ENCODE peak calls at places on chromosomes 5 and 9, in four cellular contexts. One of them, this sample, is unnamed. For H3K36me3 and H3K4me1, the result is how much of the 10 kb centered on the place peaks cover.

GRCh38 chr5:166651234-166651633 is 1640.2 kb upstream of the WWC1 start:
- DNase-seq in psoas muscle: no peak
- DNase-seq in heart right ventricle: no peak
- DNase-seq in fibroblast of lung: no peak
- DNase-seq in this sample: no peak

GRCh38 chr5:175728885-175729828 is 71.3 kb downstream of the HRH2 start:
- DNase-seq in psoas muscle: no peak
- DNase-seq in heart right ventricle: peak
- DNase-seq in fibroblast of lung: no peak
- DNase-seq in this sample: peak

GRCh38 chr5:107389130-107389553 is 281.6 kb downstream of the EFNA5 start:
- DNase-seq in psoas muscle: no peak
- DNase-seq in heart right ventricle: no peak
- DNase-seq in fibroblast of lung: peak
- DNase-seq in this sample: no peak

GRCh38 chr9:31608413-31608812 is 776.0 kb upstream of the ACO1 start:
- DNase-seq in psoas muscle: no peak
- DNase-seq in heart right ventricle: no peak
- DNase-seq in fibroblast of lung: peak
- DNase-seq in this sample: no peak

GRCh38 chr5:106525438-106525837 is 1145.3 kb downstream of the EFNA5 start:
- DNase-seq in psoas muscle: no peak
- DNase-seq in heart right ventricle: no peak
- DNase-seq in fibroblast of lung: no peak
- DNase-seq in this sample: no peak

GRCh38 chr9:37026085-37026935 is 7.8 kb downstream of the PAX5 start:
- DNase-seq in psoas muscle: peak
- DNase-seq in heart right ventricle: no peak
- DNase-seq in fibroblast of lung: no peak
- DNase-seq in this sample: no peak

GRCh38 chr5:57032151-57032551 is 80.2 kb upstream of the MIER3 start:
- DNase-seq in psoas muscle: no peak
- DNase-seq in heart right ventricle: no peak
- DNase-seq in fibroblast of lung: no peak
- DNase-seq in this sample: no peak

GRCh38 chr9:36764364-36765076 is 191.8 kb downstream of the MELK start:
- DNase-seq in psoas muscle: no peak
- DNase-seq in heart right ventricle: no peak
- DNase-seq in fibroblast of lung: no peak
- DNase-seq in this sample: no peak

GRCh38 chr5:148145916-148146315 is 22.4 kb upstream of the SPINK14 start:
- DNase-seq in psoas muscle: no peak
- DNase-seq in heart right ventricle: no peak
- DNase-seq in fibroblast of lung: peak
- DNase-seq in this sample: no peak

GRCh38 chr5:134436523-134437339 is 25.1 kb upstream of the CDKN2AIPNL start:
- DNase-seq in psoas muscle: peak
- DNase-seq in heart right ventricle: peak
- DNase-seq in fibroblast of lung: peak
- DNase-seq in this sample: peak

GRCh38 chr5:9082996-9083395 is 462.9 kb downstream of the SEMA5A start:
- DNase-seq in psoas muscle: no peak
- DNase-seq in heart right ventricle: no peak
- DNase-seq in fibroblast of lung: no peak
- DNase-seq in this sample: no peak

GRCh38 chr5:66306105-66306843 is 162.2 kb downstream of the SREK1 start:
- DNase-seq in psoas muscle: no peak
- DNase-seq in heart right ventricle: no peak
- DNase-seq in fibroblast of lung: peak
- DNase-seq in this sample: no peak

GRCh38 chr9:93646640-93647178 is 70.3 kb downstream of the PHF2 start:
- DNase-seq in psoas muscle: peak
- DNase-seq in heart right ventricle: no peak
- DNase-seq in fibroblast of lung: no peak
- DNase-seq in this sample: peak

GRCh38 chr5:98750693-98751092 is 22.8 kb upstream of the RGMB start:
- DNase-seq in psoas muscle: no peak
- DNase-seq in heart right ventricle: no peak
- DNase-seq in fibroblast of lung: no peak
- DNase-seq in this sample: no peak

GRCh38 chr9:77999231-77999631 is 32.4 kb downstream of the GNAQ start:
- DNase-seq in psoas muscle: no peak
- DNase-seq in heart right ventricle: no peak
- DNase-seq in fibroblast of lung: peak
- DNase-seq in this sample: no peak

GRCh38 chr9:92837191-92837590 is 40.6 kb downstream of the ZNF484 start:
- DNase-seq in psoas muscle: no peak
- DNase-seq in heart right ventricle: no peak
- DNase-seq in fibroblast of lung: no peak
- DNase-seq in this sample: no peak

GRCh38 chr5:6717687-6718086 is 4.5 kb downstream of the TENT4A start:
- DNase-seq in psoas muscle: no peak
- DNase-seq in heart right ventricle: no peak
- DNase-seq in fibroblast of lung: no peak
- DNase-seq in this sample: no peak

GRCh38 chr5:146338774-146339714 is at the start of gene POU4F3:
- DNase-seq in psoas muscle: no peak
- DNase-seq in heart right ventricle: no peak
- DNase-seq in fibroblast of lung: no peak
- DNase-seq in this sample: no peak

GRCh38 chr9:107016383-107016782 is 153.4 kb downstream of the ZNF462 start:
- DNase-seq in psoas muscle: no peak
- DNase-seq in heart right ventricle: no peak
- DNase-seq in fibroblast of lung: no peak
- DNase-seq in this sample: no peak

GRCh38 chr5:9313751-9314150 is 232.1 kb downstream of the SEMA5A start:
- DNase-seq in psoas muscle: no peak
- DNase-seq in heart right ventricle: no peak
- DNase-seq in fibroblast of lung: no peak
- DNase-seq in this sample: no peak

GRCh38 chr5:141234109-141234508 is 11.0 kb downstream of the PCDHB14 start:
- DNase-seq in psoas muscle: no peak
- DNase-seq in heart right ventricle: no peak
- DNase-seq in fibroblast of lung: no peak
- DNase-seq in this sample: no peak

GRCh38 chr5:1213508-1214162 is 11.5 kb upstream of the SLC6A18 start:
- DNase-seq in psoas muscle: peak
- DNase-seq in heart right ventricle: peak
- DNase-seq in fibroblast of lung: no peak
- DNase-seq in this sample: peak

GRCh38 chr9:130445268-130445983 is 665 bp downstream of the ASS1 start:
- DNase-seq in psoas muscle: peak
- DNase-seq in heart right ventricle: peak
- DNase-seq in fibroblast of lung: no peak
- DNase-seq in this sample: peak

GRCh38 chr9:110179734-110180133 is 28.2 kb downstream of the C9orf152 start:
- DNase-seq in psoas muscle: no peak
- DNase-seq in heart right ventricle: no peak
- DNase-seq in fibroblast of lung: peak
- DNase-seq in this sample: no peak

GRCh38 chr5:118705931-118706330 is 282.4 kb downstream of the DTWD2 start:
- DNase-seq in psoas muscle: no peak
- DNase-seq in heart right ventricle: no peak
- DNase-seq in fibroblast of lung: no peak
- DNase-seq in this sample: no peak

GRCh38 chr5:150781706-150782614 is 3.4 kb downstream of the SMIM3 start:
- DNase-seq in psoas muscle: peak
- DNase-seq in heart right ventricle: peak
- DNase-seq in fibroblast of lung: peak
- DNase-seq in this sample: peak

GRCh38 chr9:130120832-130121231 is 51.4 kb upstream of the NCS1 start:
- DNase-seq in psoas muscle: no peak
- DNase-seq in heart right ventricle: no peak
- DNase-seq in fibroblast of lung: no peak
- DNase-seq in this sample: no peak

GRCh38 chr5:54066433-54066832 is 243.9 kb downstream of the ARL15 start:
- DNase-seq in psoas muscle: no peak
- DNase-seq in heart right ventricle: no peak
- DNase-seq in fibroblast of lung: no peak
- DNase-seq in this sample: no peak

GRCh38 chr9:35518212-35518917 is 28.5 kb downstream of the RUSC2 start:
- DNase-seq in psoas muscle: peak
- DNase-seq in heart right ventricle: no peak
- DNase-seq in fibroblast of lung: peak
- DNase-seq in this sample: no peak

GRCh38 chr9:83977196-83977595 is 2.8 kb downstream of the HNRNPK start:
- DNase-seq in psoas muscle: no peak
- DNase-seq in heart right ventricle: no peak
- DNase-seq in fibroblast of lung: no peak
- DNase-seq in this sample: no peak

GRCh38 chr9:83979812-83980394 is at the start of gene HNRNPK:
- DNase-seq in psoas muscle: peak
- DNase-seq in heart right ventricle: peak
- DNase-seq in fibroblast of lung: peak
- DNase-seq in this sample: peak

GRCh38 chr9:83980395-83981125 is at the start of gene RMI1:
- DNase-seq in psoas muscle: peak
- DNase-seq in heart right ventricle: peak
- DNase-seq in fibroblast of lung: peak
- DNase-seq in this sample: peak

GRCh38 chr9:83981126-83981871 is 694 bp downstream of the RMI1 start:
- DNase-seq in psoas muscle: no peak
- DNase-seq in heart right ventricle: no peak
- DNase-seq in fibroblast of lung: peak
- DNase-seq in this sample: no peak

DNA sequence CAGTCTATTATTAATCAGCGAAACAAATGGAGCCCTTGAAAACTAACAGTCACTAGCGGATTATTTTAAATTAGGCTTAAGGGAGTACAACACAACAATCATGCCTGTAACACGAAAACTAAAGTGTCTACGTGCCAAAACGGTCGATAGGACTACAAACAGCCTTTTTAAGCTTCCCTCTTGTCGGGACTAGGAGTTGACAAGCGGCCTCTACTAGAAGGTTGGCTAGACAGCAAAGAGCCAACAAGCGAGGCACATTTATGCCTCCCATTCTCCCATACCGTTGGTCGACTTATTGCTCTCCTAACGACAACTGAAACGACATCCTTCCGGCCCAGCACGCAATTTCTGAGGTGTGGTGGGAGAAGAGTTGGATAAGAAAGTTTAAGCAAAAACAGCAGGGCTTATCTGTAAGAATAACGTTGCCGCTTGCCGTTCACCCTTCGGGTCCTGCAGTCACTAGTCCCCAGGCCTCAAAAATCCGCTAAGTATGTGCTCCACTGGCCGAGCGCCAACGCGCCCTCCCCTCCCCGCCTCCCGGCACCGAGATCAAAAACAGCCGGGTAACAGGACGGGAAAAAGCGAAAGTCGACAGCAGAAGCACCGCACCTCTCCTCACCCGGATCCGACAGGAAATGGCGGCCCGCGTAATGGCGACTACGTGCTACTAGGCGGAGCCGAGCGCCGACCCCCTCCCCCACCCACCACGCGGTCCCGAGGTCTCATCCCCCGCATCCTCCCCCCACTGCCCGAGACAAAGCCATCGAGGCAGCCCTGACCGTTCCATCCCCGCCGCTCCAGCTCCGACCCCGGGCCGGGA is 813 bp downstream of the HNRNPK start:
- DNase-seq in psoas muscle: peak
- DNase-seq in heart right ventricle: peak
- DNase-seq in fibroblast of lung: peak
- DNase-seq in this sample: peak
- H3K36me3 ChIP-seq in psoas muscle: under half
- H3K36me3 ChIP-seq in heart right ventricle: under half
- H3K36me3 ChIP-seq in fibroblast of lung: under half
- H3K36me3 ChIP-seq in this sample: under half

GRCh38 chr9:128556915-128557634 is 4.7 kb downstream of the SPTAN1 start:
- DNase-seq in psoas muscle: no peak
- DNase-seq in heart right ventricle: no peak
- DNase-seq in fibroblast of lung: no peak
- DNase-seq in this sample: no peak

GRCh38 chr9:128553695-128554094 is 1.3 kb downstream of the SPTAN1 start:
- DNase-seq in psoas muscle: no peak
- DNase-seq in heart right ventricle: no peak
- DNase-seq in fibroblast of lung: peak
- DNase-seq in this sample: no peak

GRCh38 chr9:128556276-128556675 is 3.9 kb downstream of the SPTAN1 start:
- DNase-seq in psoas muscle: no peak
- DNase-seq in heart right ventricle: no peak
- DNase-seq in fibroblast of lung: no peak
- DNase-seq in this sample: no peak

GRCh38 chr9:128554155-128554862 is 1.9 kb downstream of the SPTAN1 start:
- DNase-seq in psoas muscle: peak
- DNase-seq in heart right ventricle: peak
- DNase-seq in fibroblast of lung: peak
- DNase-seq in this sample: peak

GRCh38 chr9:128555180-128555721 is 2.9 kb downstream of the SPTAN1 start:
- DNase-seq in psoas muscle: no peak
- DNase-seq in heart right ventricle: no peak
- DNase-seq in fibroblast of lung: peak
- DNase-seq in this sample: no peak
- H3K4me1 ChIP-seq in psoas muscle: half or more
- H3K4me1 ChIP-seq in heart right ventricle: half or more
- H3K4me1 ChIP-seq in fibroblast of lung: under half
- H3K4me1 ChIP-seq in this sample: under half

GRCh38 chr9:133162802-133163558 is 734 bp downstream of the GBGT1 start:
- DNase-seq in psoas muscle: no peak
- DNase-seq in heart right ventricle: no peak
- DNase-seq in fibroblast of lung: no peak
- DNase-seq in this sample: no peak
- H3K4me3 ChIP-seq in psoas muscle: peak
- H3K4me3 ChIP-seq in heart right ventricle: peak
- H3K4me3 ChIP-seq in fibroblast of lung: peak
- H3K4me3 ChIP-seq in this sample: peak

GRCh38 chr9:128204858-128205257 is 1.7 kb downstream of the DNM1 start:
- DNase-seq in psoas muscle: no peak
- DNase-seq in heart right ventricle: no peak
- DNase-seq in fibroblast of lung: no peak
- DNase-seq in this sample: no peak
- H3K36me3 ChIP-seq in psoas muscle: under half
- H3K36me3 ChIP-seq in heart right ventricle: under half
- H3K36me3 ChIP-seq in fibroblast of lung: under half
- H3K36me3 ChIP-seq in this sample: under half

GRCh38 chr5:133052317-133053175 is 733 bp downstream of the HSPA4 start:
- DNase-seq in psoas muscle: peak
- DNase-seq in heart right ventricle: peak
- DNase-seq in fibroblast of lung: peak
- DNase-seq in this sample: peak

GRCh38 chr5:133053463-133053862 is 1.6 kb downstream of the HSPA4 start:
- DNase-seq in psoas muscle: no peak
- DNase-seq in heart right ventricle: no peak
- DNase-seq in fibroblast of lung: no peak
- DNase-seq in this sample: no peak

GRCh38 chr5:133050500-133050899 is 1.3 kb upstream of the HSPA4 start:
- DNase-seq in psoas muscle: no peak
- DNase-seq in heart right ventricle: no peak
- DNase-seq in fibroblast of lung: no peak
- DNase-seq in this sample: no peak

GRCh38 chr5:133051117-133051546 is 681 bp upstream of the HSPA4 start:
- DNase-seq in psoas muscle: no peak
- DNase-seq in heart right ventricle: no peak
- DNase-seq in fibroblast of lung: no peak
- DNase-seq in this sample: no peak

GRCh38 chr5:133051547-133052316 is at the start of gene HSPA4:
- DNase-seq in psoas muscle: peak
- DNase-seq in heart right ventricle: peak
- DNase-seq in fibroblast of lung: peak
- DNase-seq in this sample: peak
- H3K4me1 ChIP-seq in psoas muscle: under half
- H3K4me1 ChIP-seq in heart right ventricle: half or more
- H3K4me1 ChIP-seq in fibroblast of lung: under half
- H3K4me1 ChIP-seq in this sample: under half

This sample was measured in aorta.